ENCODE peak calls at places on chromosome 22, in six cellular contexts. U is naive thymus-derived CD8-positive, alpha-beta T cell; C is T follicular helper cell; J is Kasumi-1; Q is memory B cell; W is fibroblast of mammary gland. S is an unnamed sample.

GRCh38 chr22:25120761-25121212 is 78.9 kb upstream of the CRYBB3 start:
- DNase-seq in J (no peak), U (no peak), C (no peak), Q (no peak), W (no peak), S (no peak)

GRCh38 chr22:46373166-46373565 is 37.7 kb downstream of the TRMU start:
- DNase-seq in W (no peak), J (no peak), U (no peak), C (no peak), Q (no peak), S (peak)

GRCh38 chr22:45984316-45984916 is 7.5 kb upstream of the WNT7B start:
- DNase-seq in Q (no peak), U (no peak), W (no peak), C (no peak), J (no peak), S (no peak)

GRCh38 chr22:37907036-37907954 is 1.2 kb downstream of the MICALL1 start:
- DNase-seq in C (no peak), U (no peak), Q (no peak), J (no peak), W (peak), S (no peak)

GRCh38 chr22:42022162-42022847 is 23.7 kb downstream of the WBP2NL start:
- DNase-seq in J (no peak), C (no peak), W (no peak), Q (no peak), U (no peak), S (no peak)

GRCh38 chr22:35525687-35526332 is 14.8 kb upstream of the RASD2 start:
- DNase-seq in W (no peak), Q (no peak), J (no peak), C (no peak), U (no peak), S (no peak)

GRCh38 chr22:36347094-36347493 is 40.7 kb downstream of the MYH9 start:
- DNase-seq in Q (no peak), U (no peak), C (no peak), J (no peak), W (no peak), S (no peak)

GRCh38 chr22:20414450-20414849 is 20.5 kb downstream of the ZNF74 start:
- DNase-seq in W (no peak), U (no peak), C (no peak), J (no peak), Q (no peak), S (no peak)

GRCh38 chr22:49855491-49855911 is 1.9 kb downstream of the ZBED4 start:
- DNase-seq in J (no peak), C (no peak), Q (no peak), W (peak), U (no peak), S (no peak)

GRCh38 chr22:49997221-49997599 is 15.4 kb downstream of the IL17REL start:
- DNase-seq in Q (no peak), J (no peak), U (no peak), W (no peak), C (no peak), S (no peak)

GRCh38 chr22:27110985-27111451 is 453.6 kb downstream of the MIAT start:
- DNase-seq in Q (no peak), C (no peak), W (no peak), U (no peak), J (no peak), S (no peak)

GRCh38 chr22:31945971-31946680 is 1.8 kb downstream of the YWHAH start:
- DNase-seq in Q (no peak), W (no peak), J (no peak), C (no peak), U (no peak), S (no peak)